ENCODE peak calls at places on chromosomes 13 and 19, in ten cellular contexts. V is stimulated activated CD8-positive, alpha-beta memory T cell treated with anti-CD3 and anti-CD28 coated beads, Interleukin-2, amount 100 ng/mL, for 1 hour; O is NB4; N is naive B cell; T is activated T-helper 9 cell treated with anti-CD3 and anti-CD28 coated beads, Interleukin-2, amount 50 U/mL, for 16 hours; H is CD8-positive, alpha-beta memory T cell; D is fibroblast of the conjunctiva; S is fibroblast of mammary gland; C is activated T-cell treated with anti-CD3 and anti-CD28 coated beads for 4 hours; L is occipital lobe. X is an unnamed sample.

GRCh38 chr13:40168425-40169155 is 497.9 kb downstream of the FOXO1 start:
- DNase-seq in S (no peak), D (no peak), N (no peak), T (no peak), V (no peak), H (no peak), O (no peak), C (no peak), L (no peak), X (no peak)

GRCh38 chr19:8336072-8336569 is 6.9 kb downstream of the KANK3 start:
- DNase-seq in C (no peak), L (no peak), D (no peak), H (no peak), T (no peak), O (no peak), N (no peak), S (no peak), V (no peak), X (no peak)

GRCh38 chr13:111177081-111177711 is 62.1 kb downstream of the ARHGEF7 start:
- DNase-seq in O (no peak), S (peak; percentile 28), T (peak; percentile 28), N (peak; percentile 71), D (no peak), H (peak; percentile 49), L (peak; percentile 34), C (no peak), V (no peak), X (no peak)

GRCh38 chr19:42178791-42179500 is 38.5 kb downstream of the DEDD2 start:
- DNase-seq in L (no peak), T (no peak), O (no peak), N (no peak), S (no peak), V (no peak), H (no peak), C (no peak), D (no peak), X (no peak)

GRCh38 chr19:13033819-13034611 is 38.7 kb downstream of the NFIX start:
- DNase-seq in V (peak; percentile 17), N (peak; percentile 34), T (no peak), O (peak; percentile 68), D (no peak), C (peak; percentile 19), S (peak; percentile 69), H (peak; percentile 23), L (peak; percentile 63), X (no peak)

GRCh38 chr13:44816701-44817684 is 172.3 kb downstream of the NUFIP1 start:
- DNase-seq in L (no peak), C (no peak), D (no peak), V (no peak), H (no peak), T (no peak), O (no peak), N (no peak), S (peak; percentile 62), X (no peak)

GRCh38 chr19:5193192-5193591 is 147.4 kb downstream of the PTPRS start:
- DNase-seq in N (no peak), T (no peak), C (no peak), O (no peak), S (no peak), H (no peak), V (no peak), L (no peak), D (no peak), X (no peak)

GRCh38 chr13:50574731-50575130 is 268.8 kb downstream of the DLEU7 start:
- DNase-seq in C (no peak), O (no peak), N (no peak), V (no peak), D (no peak), H (no peak), L (no peak), T (no peak), S (peak; percentile 67), X (peak; percentile 84)

GRCh38 chr19:15324791-15325519 is 7.4 kb downstream of the BRD4 start:
- DNase-seq in C (no peak), S (no peak), L (no peak), H (no peak), T (no peak), V (no peak), N (no peak), O (no peak), D (no peak), X (no peak)

GRCh38 chr13:97512732-97513131 is 78.8 kb downstream of the RAP2A start:
- DNase-seq in V (no peak), L (no peak), H (no peak), T (no peak), O (peak; percentile 12), C (no peak), D (no peak), S (peak; percentile 7), N (no peak), X (no peak)

GRCh38 chr13:110132178-110132975 is 174.6 kb downstream of the COL4A1 start:
- DNase-seq in N (no peak), L (no peak), D (no peak), S (no peak), V (no peak), T (no peak), C (no peak), O (peak; percentile 71), H (no peak), X (no peak)

GRCh38 chr13:114199961-114200672 is 21.1 kb downstream of the CFAP97D2 start:
- DNase-seq in S (no peak), C (no peak), H (no peak), L (no peak), O (no peak), D (no peak), T (no peak), V (no peak), N (peak; percentile 11), X (no peak)

GRCh38 chr13:30004204-30004603 is 153.8 kb upstream of the UBL3 start:
- DNase-seq in O (peak; percentile 95), T (no peak), D (no peak), N (no peak), V (no peak), H (no peak), S (peak; percentile 61), L (no peak), C (no peak), X (no peak)